ENCODE peak calls at places on chromosome 1, in five cellular contexts. B is psoas muscle; N is NCI-H1105; Y is body of pancreas; M is stimulated activated CD4-positive, alpha-beta T cell treated with anti-CD3 and anti-CD28 coated beads, Interleukin-1b, Interleukin-23, amount 100 ng/mL, for 4 hours. F is an unnamed sample.

GRCh38 chr1:42913426-42914091 is 45.1 kb downstream of the SLC2A1 start:
- DNase-seq in B (no peak), N (peak; percentile 72), Y (peak; percentile 84), M (peak; percentile 59), F (peak; percentile 82)

GRCh38 chr1:156910309-156910782 is 10.1 kb upstream of the LRRC71 start:
- DNase-seq in B (peak; percentile 68), N (no peak), Y (peak; percentile 40), M (peak; percentile 51), F (no peak)

GRCh38 chr1:210438928-210439841 is 110.5 kb downstream of the HHAT start:
- DNase-seq in B (no peak), N (no peak), Y (no peak), M (no peak), F (no peak)

GRCh38 chr1:9785406-9785805 is 38.4 kb downstream of the CLSTN1 start:
- DNase-seq in B (no peak), N (no peak), Y (no peak), M (no peak), F (no peak)

GRCh38 chr1:89465201-89465600 is 59.4 kb upstream of the LRRC8B start:
- DNase-seq in B (no peak), N (no peak), Y (no peak), M (no peak), F (no peak)

GRCh38 chr1:237287876-237288517 is 246.0 kb downstream of the RYR2 start:
- DNase-seq in B (no peak), N (no peak), Y (no peak), M (no peak), F (no peak)

GRCh38 chr1:78619803-78620579 is at the start of gene IFI44L:
- DNase-seq in B (peak; percentile 53), N (no peak), Y (peak; percentile 15), M (peak; percentile 65), F (peak; percentile 47)

GRCh38 chr1:56355918-56356317 is 223.4 kb downstream of the PLPP3 start:
- DNase-seq in B (no peak), N (no peak), Y (no peak), M (no peak), F (no peak)

GRCh38 chr1:154767315-154768240 is 102.5 kb downstream of the KCNN3 start:
- DNase-seq in B (no peak), N (no peak), Y (no peak), M (no peak), F (peak; percentile 65)